ENCODE peak calls at places on chromosomes 4 and X, in four cellular contexts. One of them, this sample, is unnamed.

GRCh38 chr4:3630934-3631585 is 98.8 kb upstream of the LRPAP1 start:
- DNase-seq in body of pancreas: no peak
- DNase-seq in left ventricle myocardium inferior: no peak
- DNase-seq in H9: no peak
- DNase-seq in this sample: no peak

GRCh38 chrX:18937173-18937572 is 46.7 kb downstream of the PHKA2 start:
- DNase-seq in body of pancreas: no peak
- DNase-seq in left ventricle myocardium inferior: no peak
- DNase-seq in H9: no peak
- DNase-seq in this sample: no peak

GRCh38 chr4:94913316-94913715 is 155.6 kb downstream of the BMPR1B start:
- DNase-seq in body of pancreas: no peak
- DNase-seq in left ventricle myocardium inferior: no peak
- DNase-seq in H9: no peak
- DNase-seq in this sample: no peak

GRCh38 chrX:57772637-57773036 is 92.6 kb upstream of the NLRP2B start:
- DNase-seq in body of pancreas: no peak
- DNase-seq in left ventricle myocardium inferior: no peak
- DNase-seq in H9: no peak
- DNase-seq in this sample: no peak

GRCh38 chr4:26015133-26015651 is 101.2 kb downstream of the SMIM20 start:
- DNase-seq in body of pancreas: peak; percentile 34
- DNase-seq in left ventricle myocardium inferior: peak; percentile 61
- DNase-seq in H9: no peak
- DNase-seq in this sample: no peak

GRCh38 chr4:141645611-141646340 is 9.4 kb downstream of the IL15 start:
- DNase-seq in body of pancreas: no peak
- DNase-seq in left ventricle myocardium inferior: no peak
- DNase-seq in H9: no peak
- DNase-seq in this sample: peak; percentile 81

GRCh38 chr4:113260671-113261070 is 211.2 kb downstream of the ANK2 start:
- DNase-seq in body of pancreas: no peak
- DNase-seq in left ventricle myocardium inferior: no peak
- DNase-seq in H9: no peak
- DNase-seq in this sample: no peak

GRCh38 chr4:143016171-143016570 is 168.5 kb upstream of the USP38 start:
- DNase-seq in body of pancreas: no peak
- DNase-seq in left ventricle myocardium inferior: no peak
- DNase-seq in H9: no peak
- DNase-seq in this sample: peak; percentile 41

GRCh38 chrX:103520391-103520790 is 1.1 kb upstream of the RAB40A start:
- DNase-seq in body of pancreas: no peak
- DNase-seq in left ventricle myocardium inferior: no peak
- DNase-seq in H9: no peak
- DNase-seq in this sample: no peak

GRCh38 chr4:82493721-82494425 is 63.5 kb downstream of the ENOPH1 start:
- DNase-seq in body of pancreas: no peak
- DNase-seq in left ventricle myocardium inferior: no peak
- DNase-seq in H9: no peak
- DNase-seq in this sample: peak; percentile 17

GRCh38 chr4:6767341-6767724 is 15.2 kb upstream of the KIAA0232 start:
- DNase-seq in body of pancreas: no peak
- DNase-seq in left ventricle myocardium inferior: no peak
- DNase-seq in H9: no peak
- DNase-seq in this sample: peak; percentile 70

GRCh38 chr4:100081511-100081910 is 108.8 kb downstream of the DDIT4L start:
- DNase-seq in body of pancreas: no peak
- DNase-seq in left ventricle myocardium inferior: no peak
- DNase-seq in H9: no peak
- DNase-seq in this sample: peak; percentile 61

GRCh38 chr4:100063355-100063754 is 113.3 kb upstream of the H2AZ1 start:
- DNase-seq in body of pancreas: no peak
- DNase-seq in left ventricle myocardium inferior: no peak
- DNase-seq in H9: no peak
- DNase-seq in this sample: no peak

GRCh38 chr4:177108708-177109107 is 201.0 kb upstream of the NEIL3 start:
- DNase-seq in body of pancreas: no peak
- DNase-seq in left ventricle myocardium inferior: no peak
- DNase-seq in H9: no peak
- DNase-seq in this sample: peak; percentile 21

GRCh38 chrX:56763556-56764152 is 34.6 kb downstream of the NBDY start:
- DNase-seq in body of pancreas: no peak
- DNase-seq in left ventricle myocardium inferior: no peak
- DNase-seq in H9: peak; percentile 31
- DNase-seq in this sample: peak; percentile 71

GRCh38 chr4:114497116-114497515 is 101.5 kb upstream of the UGT8 start:
- DNase-seq in body of pancreas: no peak
- DNase-seq in left ventricle myocardium inferior: no peak
- DNase-seq in H9: no peak
- DNase-seq in this sample: no peak

GRCh38 chrX:65920620-65921019 is 119.3 kb downstream of the VSIG4 start:
- DNase-seq in body of pancreas: no peak
- DNase-seq in left ventricle myocardium inferior: no peak
- DNase-seq in H9: no peak
- DNase-seq in this sample: peak; percentile 85

GRCh38 chr4:11618666-11619282 is 190.1 kb upstream of the HS3ST1 start:
- DNase-seq in body of pancreas: no peak
- DNase-seq in left ventricle myocardium inferior: no peak
- DNase-seq in H9: no peak
- DNase-seq in this sample: no peak

GRCh38 chr4:126799971-126800722 is 832.6 kb upstream of the INTU start:
- DNase-seq in body of pancreas: no peak
- DNase-seq in left ventricle myocardium inferior: no peak
- DNase-seq in H9: no peak
- DNase-seq in this sample: no peak

GRCh38 chr4:30866444-30866843 is 146.3 kb downstream of the PCDH7 start:
- DNase-seq in body of pancreas: no peak
- DNase-seq in left ventricle myocardium inferior: no peak
- DNase-seq in H9: no peak
- DNase-seq in this sample: no peak

GRCh38 chr4:107989537-107990386 is at the start of gene HADH:
- DNase-seq in body of pancreas: peak; percentile 95
- DNase-seq in left ventricle myocardium inferior: peak; percentile 96
- DNase-seq in H9: peak; percentile 91
- DNase-seq in this sample: peak; percentile 90

GRCh38 chrX:16897445-16897844 is 27.3 kb upstream of the RBBP7 start:
- DNase-seq in body of pancreas: no peak
- DNase-seq in left ventricle myocardium inferior: no peak
- DNase-seq in H9: peak; percentile 42
- DNase-seq in this sample: no peak

GRCh38 chr4:148056879-148057278 is 325.0 kb downstream of the ARHGAP10 start:
- DNase-seq in body of pancreas: peak; percentile 25
- DNase-seq in left ventricle myocardium inferior: peak; percentile 45
- DNase-seq in H9: peak; percentile 64
- DNase-seq in this sample: peak; percentile 72

GRCh38 chr4:119597377-119597776 is 31.2 kb downstream of the PDE5A start:
- DNase-seq in body of pancreas: no peak
- DNase-seq in left ventricle myocardium inferior: no peak
- DNase-seq in H9: no peak
- DNase-seq in this sample: no peak

GRCh38 chr4:20318899-20319291 is 67.2 kb downstream of the SLIT2 start:
- DNase-seq in body of pancreas: no peak
- DNase-seq in left ventricle myocardium inferior: no peak
- DNase-seq in H9: no peak
- DNase-seq in this sample: no peak

GRCh38 chr4:42715807-42716482 is 59.0 kb upstream of the ATP8A1 start:
- DNase-seq in body of pancreas: no peak
- DNase-seq in left ventricle myocardium inferior: no peak
- DNase-seq in H9: no peak
- DNase-seq in this sample: no peak

GRCh38 chrX:17634542-17635207 is 102.6 kb upstream of the SCML1 start:
- DNase-seq in body of pancreas: peak; percentile 17
- DNase-seq in left ventricle myocardium inferior: no peak
- DNase-seq in H9: no peak
- DNase-seq in this sample: no peak

GRCh38 chrX:15680401-15680800 is 15.8 kb upstream of the CLTRN start:
- DNase-seq in body of pancreas: no peak
- DNase-seq in left ventricle myocardium inferior: no peak
- DNase-seq in H9: no peak
- DNase-seq in this sample: peak; percentile 82

GRCh38 chr4:38671594-38671943 is 7.6 kb downstream of the KLF3 start:
- DNase-seq in body of pancreas: no peak
- DNase-seq in left ventricle myocardium inferior: no peak
- DNase-seq in H9: no peak
- DNase-seq in this sample: no peak

GRCh38 chr4:7128651-7129050 is 60.8 kb upstream of the GRPEL1 start:
- DNase-seq in body of pancreas: no peak
- DNase-seq in left ventricle myocardium inferior: no peak
- DNase-seq in H9: no peak
- DNase-seq in this sample: no peak

GRCh38 chr4:4572821-4573220 is 31.0 kb upstream of the STX18 start:
- DNase-seq in body of pancreas: no peak
- DNase-seq in left ventricle myocardium inferior: no peak
- DNase-seq in H9: no peak
- DNase-seq in this sample: no peak

DNA sequence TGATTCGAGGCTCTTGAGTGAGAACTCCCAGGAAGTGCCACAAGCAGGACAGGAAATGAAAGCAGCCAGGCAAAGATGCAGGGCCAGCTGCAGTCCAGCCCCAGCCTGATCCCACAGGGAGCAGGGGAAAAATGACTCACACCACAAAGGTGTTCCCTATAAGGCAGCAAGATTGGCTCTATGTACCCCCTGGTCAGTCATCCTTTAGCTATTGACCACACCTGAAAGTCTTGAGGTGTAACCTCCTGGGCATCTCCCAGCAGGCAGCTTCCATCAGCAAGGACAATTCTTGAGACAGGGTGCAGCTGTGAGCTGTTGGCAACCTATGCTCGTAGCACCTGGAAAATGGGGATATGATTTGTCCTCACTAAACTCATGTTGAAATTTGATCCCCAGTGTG is 27.9 kb upstream of the EXOC1L start:
- DNase-seq in body of pancreas: no peak
- DNase-seq in left ventricle myocardium inferior: no peak
- DNase-seq in H9: no peak
- DNase-seq in this sample: peak; percentile 61
- H3K27me3 ChIP-seq in body of pancreas: no peaks in the 10 kb centered on the region
- H3K27me3 ChIP-seq in left ventricle myocardium inferior: peaks cover 86% of the 10 kb centered on the region
- H3K27me3 ChIP-seq in H9: no peaks in the 10 kb centered on the region
- H3K27me3 ChIP-seq in this sample: peaks cover 3% of the 10 kb centered on the region

GRCh38 chr4:146246381-146246780 is 32.0 kb downstream of the REELD1 start:
- DNase-seq in body of pancreas: no peak
- DNase-seq in left ventricle myocardium inferior: no peak
- DNase-seq in H9: no peak
- DNase-seq in this sample: no peak

GRCh38 chr4:146245246-146245645 is 30.9 kb downstream of the REELD1 start:
- DNase-seq in body of pancreas: no peak
- DNase-seq in left ventricle myocardium inferior: no peak
- DNase-seq in H9: no peak
- DNase-seq in this sample: no peak

GRCh38 chr4:146247356-146247755 is 33.0 kb downstream of the REELD1 start:
- DNase-seq in body of pancreas: no peak
- DNase-seq in left ventricle myocardium inferior: no peak
- DNase-seq in H9: no peak
- DNase-seq in this sample: no peak

GRCh38 chr4:146244496-146244895 is 30.2 kb downstream of the REELD1 start:
- DNase-seq in body of pancreas: no peak
- DNase-seq in left ventricle myocardium inferior: no peak
- DNase-seq in H9: no peak
- DNase-seq in this sample: no peak

GRCh38 chr4:146245899-146246298 is 31.6 kb downstream of the REELD1 start:
- DNase-seq in body of pancreas: no peak
- DNase-seq in left ventricle myocardium inferior: peak; percentile 22
- DNase-seq in H9: no peak
- DNase-seq in this sample: no peak
- H3K27me3 ChIP-seq in body of pancreas: no peaks in the 10 kb centered on the region
- H3K27me3 ChIP-seq in left ventricle myocardium inferior: no peaks in the 10 kb centered on the region
- H3K27me3 ChIP-seq in H9: no peaks in the 10 kb centered on the region
- H3K27me3 ChIP-seq in this sample: no peaks in the 10 kb centered on the region

DNA sequence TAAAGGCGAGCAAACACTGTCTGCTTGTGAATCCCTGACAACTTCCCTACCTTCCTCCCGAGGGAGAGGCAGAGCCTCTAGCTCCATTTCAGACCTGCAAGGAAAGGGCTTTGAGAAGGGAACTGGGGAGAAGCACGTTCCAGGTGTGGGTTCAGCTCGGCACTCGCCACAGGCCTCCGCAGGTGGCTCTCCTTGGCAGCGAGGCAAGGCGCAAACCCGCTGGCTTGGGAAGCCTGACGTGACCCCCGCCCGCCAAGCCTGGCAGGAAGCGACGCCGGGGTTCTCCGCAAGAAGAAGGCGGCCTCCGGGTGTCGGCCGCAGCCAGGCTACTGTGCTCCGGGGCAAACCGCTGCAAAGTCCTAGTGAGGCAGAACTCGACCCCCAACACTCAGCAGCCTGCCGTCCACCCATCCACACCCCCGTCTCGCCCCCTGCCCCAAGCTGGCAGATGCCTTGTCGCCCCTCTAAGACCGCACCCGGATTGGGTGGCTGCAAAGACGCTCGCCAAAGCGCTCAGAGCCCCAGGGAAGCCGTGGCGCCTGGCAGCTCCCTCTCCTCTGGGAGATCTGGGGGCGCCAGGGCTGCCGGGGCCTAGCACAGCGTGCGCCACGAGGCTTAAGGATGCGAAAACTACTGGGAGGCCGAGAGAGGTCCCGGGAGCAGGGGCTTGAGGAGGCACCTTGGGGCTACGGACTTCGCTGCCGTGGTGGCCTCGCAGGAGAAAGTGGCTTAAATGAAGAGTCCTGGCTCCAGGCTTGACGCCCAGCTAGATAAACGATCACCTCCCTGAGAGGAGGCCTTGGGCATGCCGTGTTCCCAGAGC is 21.8 kb downstream of the NKX3-2 start:
- DNase-seq in body of pancreas: no peak
- DNase-seq in left ventricle myocardium inferior: no peak
- DNase-seq in H9: no peak
- DNase-seq in this sample: no peak
- H3K27me3 ChIP-seq in body of pancreas: no peaks in the 10 kb centered on the region
- H3K27me3 ChIP-seq in left ventricle myocardium inferior: peaks cover 100% of the 10 kb centered on the region
- H3K27me3 ChIP-seq in H9: peaks cover 62% of the 10 kb centered on the region
- H3K27me3 ChIP-seq in this sample: peaks cover 31% of the 10 kb centered on the region

GRCh38 chr4:46389301-46389761 is 597 bp downstream of the GABRA2 start:
- DNase-seq in body of pancreas: no peak
- DNase-seq in left ventricle myocardium inferior: no peak
- DNase-seq in H9: peak; percentile 55
- DNase-seq in this sample: peak; percentile 30

GRCh38 chr4:46387956-46388355 is 2.0 kb downstream of the GABRA2 start:
- DNase-seq in body of pancreas: no peak
- DNase-seq in left ventricle myocardium inferior: no peak
- DNase-seq in H9: no peak
- DNase-seq in this sample: no peak

GRCh38 chr4:46385235-46385634 is 4.7 kb downstream of the GABRA2 start:
- DNase-seq in body of pancreas: no peak
- DNase-seq in left ventricle myocardium inferior: no peak
- DNase-seq in H9: no peak
- DNase-seq in this sample: no peak

GRCh38 chr4:46388860-46389259 is 1.1 kb downstream of the GABRA2 start:
- DNase-seq in body of pancreas: no peak
- DNase-seq in left ventricle myocardium inferior: no peak
- DNase-seq in H9: no peak
- DNase-seq in this sample: no peak

DNA sequence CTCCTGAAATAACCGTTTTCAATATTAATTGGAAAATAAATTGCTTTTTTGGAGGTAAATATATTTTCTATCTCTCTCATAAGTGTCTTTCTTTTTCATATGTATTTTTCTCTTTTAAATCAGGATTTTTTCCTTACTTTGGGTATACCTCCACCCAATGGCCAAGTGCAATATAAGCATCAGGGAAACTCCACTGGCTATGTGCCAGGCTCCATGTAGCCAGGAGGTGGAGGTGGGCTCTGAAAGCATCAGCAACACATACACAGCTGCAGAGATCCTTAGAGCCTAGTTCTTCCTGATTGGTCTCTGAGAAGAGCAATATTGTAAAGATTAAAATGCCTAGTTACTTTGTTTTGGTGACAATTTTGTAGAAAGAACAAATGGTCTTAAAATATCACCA is 3.4 kb downstream of the GABRA2 start:
- DNase-seq in body of pancreas: no peak
- DNase-seq in left ventricle myocardium inferior: no peak
- DNase-seq in H9: peak; percentile 52
- DNase-seq in this sample: no peak
- H3K27me3 ChIP-seq in body of pancreas: no peaks in the 10 kb centered on the region
- H3K27me3 ChIP-seq in left ventricle myocardium inferior: peaks cover 67% of the 10 kb centered on the region
- H3K27me3 ChIP-seq in H9: peaks cover 12% of the 10 kb centered on the region
- H3K27me3 ChIP-seq in this sample: peaks cover 39% of the 10 kb centered on the region

This sample was measured in mammary epithelial cell.